ENCODE peak calls at places on chromosomes 13 and 19, in eight cellular contexts. A is psoas muscle, Q is cardiac muscle cell, P is tibial artery, R is IMR-90, O is testis, D is HFF-Myc, F is Peyer's patch. T is an unnamed sample.

GRCh38 chr13:87255394-87255793 is 415.8 kb upstream of the SLITRK5 start:
- DNase-seq in A (no peak), Q (no peak), P (no peak), R (no peak), O (no peak), D (no peak), F (no peak), T (no peak)

GRCh38 chr19:49593233-49594113 is 2.5 kb downstream of the PRR12 start:
- DNase-seq in A (peak; percentile 95), Q (peak; percentile 96), P (peak; percentile 98), R (peak; percentile 89), O (peak; percentile 96), D (peak; percentile 79), F (peak; percentile 97), T (peak; percentile 100)

GRCh38 chr13:33351324-33351723 is 65.8 kb upstream of the STARD13 start:
- DNase-seq in A (no peak), Q (no peak), P (no peak), R (peak; percentile 64), O (no peak), D (no peak), F (no peak), T (no peak)

GRCh38 chr13:107937841-107938240 is 277.5 kb downstream of the LIG4 start:
- DNase-seq in A (no peak), Q (no peak), P (no peak), R (peak; percentile 0), O (no peak), D (no peak), F (no peak), T (no peak)

GRCh38 chr13:51645154-51645650 is 60.9 kb downstream of the WDFY2 start:
- DNase-seq in A (no peak), Q (no peak), P (no peak), R (peak; percentile 57), O (no peak), D (no peak), F (no peak), T (peak; percentile 51)

GRCh38 chr19:19447536-19448237 is 42.2 kb downstream of the GATAD2A start:
- DNase-seq in A (no peak), Q (no peak), P (no peak), R (peak; percentile 28), O (no peak), D (no peak), F (no peak), T (no peak)

GRCh38 chr13:27044837-27045570 is 126.6 kb downstream of the USP12 start:
- DNase-seq in A (no peak), Q (no peak), P (no peak), R (no peak), O (no peak), D (no peak), F (peak; percentile 74), T (peak; percentile 41)

GRCh38 chr19:15107056-15108010 is at the start of gene SYDE1:
- DNase-seq in A (peak; percentile 61), Q (peak; percentile 73), P (peak; percentile 80), R (peak; percentile 55), O (no peak), D (no peak), F (no peak), T (peak; percentile 46)

GRCh38 chr19:38663957-38664502 is 16.6 kb downstream of the ACTN4 start:
- DNase-seq in A (peak; percentile 67), Q (no peak), P (peak; percentile 91), R (no peak), O (peak; percentile 50), D (no peak), F (no peak), T (no peak)

GRCh38 chr13:26074706-26075105 is 22.9 kb upstream of the SHISA2 start:
- DNase-seq in A (no peak), Q (no peak), P (no peak), R (peak; percentile 14), O (peak; percentile 22), D (no peak), F (no peak), T (no peak)

GRCh38 chr19:16824658-16825311 is 4.4 kb upstream of the SIN3B start:
- DNase-seq in A (no peak), Q (no peak), P (no peak), R (peak; percentile 51), O (no peak), D (no peak), F (no peak), T (no peak)

GRCh38 chr19:5624154-5624663 is 1.3 kb downstream of the SAFB start:
- DNase-seq in A (no peak), Q (peak; percentile 42), P (no peak), R (peak; percentile 61), O (peak; percentile 65), D (no peak), F (peak; percentile 54), T (no peak)

GRCh38 chr13:81686877-81687276 is 1346.0 kb upstream of the SPRY2 start:
- DNase-seq in A (no peak), Q (peak; percentile 1), P (no peak), R (no peak), O (peak; percentile 70), D (peak; percentile 1), F (no peak), T (no peak)

GRCh38 chr19:9636018-9636417 is 15.0 kb upstream of the ZNF561 start:
- DNase-seq in A (no peak), Q (no peak), P (no peak), R (no peak), O (no peak), D (no peak), F (no peak), T (no peak)

GRCh38 chr13:44267966-44268365 is 105.7 kb upstream of the SERP2 start:
- DNase-seq in A (no peak), Q (no peak), P (no peak), R (peak; percentile 80), O (no peak), D (no peak), F (no peak), T (no peak)

GRCh38 chr19:6216996-6217751 is 62.6 kb downstream of the MLLT1 start:
- DNase-seq in A (no peak), Q (peak; percentile 95), P (peak; percentile 64), R (peak; percentile 13), O (peak; percentile 47), D (no peak), F (no peak), T (no peak)

GRCh38 chr19:2602391-2603181 is 99.9 kb downstream of the GNG7 start:
- DNase-seq in A (peak; percentile 85), Q (peak; percentile 69), P (peak; percentile 98), R (peak; percentile 81), O (peak; percentile 87), D (peak; percentile 93), F (peak; percentile 67), T (no peak)

GRCh38 chr19:13865578-13866462 is 11.1 kb upstream of the NANOS3 start:
- DNase-seq in A (no peak), Q (peak; percentile 39), P (no peak), R (no peak), O (no peak), D (no peak), F (no peak), T (peak; percentile 80)

GRCh38 chr13:89726690-89727435 is 1620.6 kb upstream of the MIR17HG start:
- DNase-seq in A (no peak), Q (no peak), P (no peak), R (peak; percentile 46), O (no peak), D (no peak), F (no peak), T (no peak)

GRCh38 chr13:23159205-23159586 is 21.6 kb upstream of the SGCG start:
- DNase-seq in A (peak; percentile 47), Q (peak; percentile 66), P (no peak), R (peak; percentile 13), O (peak; percentile 66), D (no peak), F (no peak), T (peak; percentile 61)

GRCh38 chr13:39311619-39312018 is 273.4 kb downstream of the NHLRC3 start:
- DNase-seq in A (no peak), Q (no peak), P (no peak), R (no peak), O (no peak), D (no peak), F (no peak), T (no peak)

DNA sequence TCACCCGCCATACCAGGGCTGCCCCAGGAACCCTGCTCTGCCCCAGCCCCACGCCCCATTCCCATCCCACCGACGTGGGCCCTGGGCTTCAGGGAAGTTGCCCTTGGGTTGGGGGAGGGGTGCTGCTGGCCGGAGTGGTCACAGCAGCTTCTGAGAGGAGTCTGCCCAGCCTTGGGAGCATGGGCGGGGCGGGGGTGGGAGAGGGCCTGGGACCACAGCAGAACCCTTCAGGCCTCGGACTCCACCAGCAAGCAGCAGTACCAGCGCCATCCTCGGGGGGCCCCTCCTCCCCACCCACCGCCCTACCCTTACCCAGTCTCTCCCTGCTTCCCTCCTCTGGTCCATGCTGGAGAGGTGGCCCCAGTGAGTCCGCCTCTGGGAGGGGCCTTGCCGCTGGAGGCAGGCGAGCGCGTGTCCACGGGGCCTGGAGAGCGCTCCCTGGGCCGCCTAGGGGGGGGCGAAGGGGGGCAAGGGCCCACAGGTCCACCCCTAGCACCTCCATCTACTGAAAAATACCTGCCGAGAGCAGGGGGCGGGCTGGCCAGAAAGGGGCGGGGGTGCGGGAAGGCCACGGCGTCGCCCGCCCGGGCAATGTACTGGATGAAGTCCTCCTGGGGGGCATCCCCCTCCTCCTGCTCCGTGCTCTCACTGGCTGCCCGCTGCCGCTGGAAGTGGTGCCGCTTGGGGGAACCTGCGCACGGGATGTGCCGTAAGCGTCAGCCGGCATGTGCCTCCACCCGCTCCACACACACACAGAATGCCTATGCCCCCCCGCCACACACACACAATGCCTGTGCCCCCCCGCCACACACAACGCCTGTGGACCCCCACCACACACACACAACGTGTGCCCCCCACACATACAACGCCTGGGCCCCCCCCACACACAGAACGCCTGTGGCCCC is 7.0 kb downstream of the CBARP start:
- DNase-seq in A (no peak), Q (no peak), P (no peak), R (no peak), O (no peak), D (no peak), F (no peak), T (no peak)
- TF ChIP-seq CTCF in A (no peak), Q (no peak), P (no peak), R (no peak), O (no peak), D (no peak), F (no peak), T (no peak)

DNA sequence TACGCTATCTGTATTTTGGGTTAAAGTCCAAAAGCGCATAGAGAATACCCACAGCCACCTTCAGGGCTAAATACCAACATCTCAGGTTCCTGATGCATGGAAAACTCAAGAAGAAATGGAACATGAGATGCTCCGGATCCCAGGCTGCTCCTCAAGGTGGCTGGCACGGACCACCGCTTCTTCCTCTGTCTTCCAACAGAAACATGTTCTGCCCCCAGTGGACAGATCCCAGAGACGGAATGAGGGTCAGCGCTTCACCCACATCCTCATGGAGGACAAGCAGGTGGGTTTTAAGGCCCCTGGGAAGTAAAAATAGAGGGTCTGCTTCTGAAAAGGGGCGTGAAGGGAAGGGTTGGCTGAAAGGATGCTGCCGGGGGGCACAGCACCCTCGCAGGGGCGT is 17.3 kb downstream of the COL4A1 start:
- DNase-seq in A (no peak), Q (no peak), P (peak; percentile 59), R (no peak), O (no peak), D (no peak), F (peak; percentile 24), T (no peak)
- TF ChIP-seq CTCF in A (no peak), Q (no peak), P (no peak), R (no peak), O (no peak), D (no peak), F (no peak), T (no peak)

GRCh38 chr19:47020132-47020805 is 632 bp downstream of the NPAS1 start:
- DNase-seq in A (no peak), Q (peak; percentile 40), P (no peak), R (no peak), O (no peak), D (no peak), F (no peak), T (no peak)
- TF ChIP-seq CTCF in A (no peak), Q (no peak), P (no peak), R (no peak), O (no peak), D (no peak), F (no peak), T (no peak)

GRCh38 chr13:31161583-31162150 is at the start of gene HSPH1:
- DNase-seq in A (peak; percentile 100), Q (peak; percentile 98), P (peak; percentile 99), R (peak; percentile 97), O (peak; percentile 98), D (peak; percentile 90), F (peak; percentile 99), T (peak; percentile 95)
- TF ChIP-seq CTCF in A (peak; percentile 12), Q (peak; percentile 28), P (peak; percentile 8), R (peak; percentile 30), O (no peak), D (peak; percentile 9), F (no peak), T (no peak)

T was measured in GM13977.